ENCODE peak calls at places on chromosomes 1 and 21, in seven cellular contexts. L is SIG-M5; E is astrocyte; Q is HCEC 1CT; P is stimulated activated CD8-positive, alpha-beta memory T cell treated with anti-CD3 and anti-CD28 coated beads, Interleukin-7, amount 100 ng/mL, for 1 hour; S is naive B cell; R is mesendoderm. A is an unnamed sample.

GRCh38 chr1:2229032-2229920 is 1.2 kb downstream of the SKI start:
- DNase-seq in Q (peak; percentile 72), E (peak; percentile 44), P (no peak), R (peak; percentile 70), L (no peak), S (peak; percentile 55), A (peak; percentile 52)

GRCh38 chr1:56490619-56491018 is 88.7 kb downstream of the PLPP3 start:
- DNase-seq in S (no peak), L (no peak), P (no peak), E (no peak), Q (peak; percentile 16), R (no peak), A (no peak)

GRCh38 chr1:59025201-59025600 is 241.4 kb upstream of the JUN start:
- DNase-seq in S (no peak), R (no peak), Q (peak; percentile 72), L (no peak), P (no peak), E (peak; percentile 70), A (no peak)

GRCh38 chr21:43626390-43626789 is 32.9 kb downstream of the HSF2BP start:
- DNase-seq in E (peak; percentile 66), P (no peak), S (no peak), R (peak; percentile 76), Q (no peak), L (no peak), A (no peak)

GRCh38 chr1:227884370-227885134 is 63.2 kb downstream of the WNT9A start:
- DNase-seq in Q (no peak), P (no peak), L (no peak), S (no peak), E (no peak), R (no peak), A (no peak)

GRCh38 chr1:181134543-181135461 is 46.3 kb downstream of the IER5 start:
- DNase-seq in R (no peak), Q (no peak), E (peak; percentile 82), P (no peak), L (peak; percentile 78), S (peak; percentile 63), A (no peak)

GRCh38 chr1:154407866-154408777 is 3.0 kb downstream of the IL6R start:
- DNase-seq in R (peak; percentile 33), S (peak; percentile 41), Q (no peak), E (no peak), L (no peak), P (no peak), A (no peak)

GRCh38 chr1:225572422-225572821 is 80.5 kb downstream of the ENAH start:
- DNase-seq in L (no peak), Q (peak; percentile 43), P (no peak), E (peak; percentile 57), S (no peak), R (no peak), A (no peak)

GRCh38 chr1:222127526-222128152 is 385.8 kb upstream of the DUSP10 start:
- DNase-seq in L (no peak), E (no peak), Q (no peak), S (no peak), R (peak; percentile 82), P (no peak), A (no peak)

GRCh38 chr1:100313382-100313781 is 38.9 kb upstream of the CDC14A start:
- DNase-seq in E (no peak), Q (no peak), S (no peak), L (no peak), R (peak; percentile 55), P (no peak), A (no peak)

GRCh38 chr1:47478090-47478489 is 40.2 kb downstream of the FOXD2 start:
- DNase-seq in S (no peak), E (no peak), L (no peak), Q (no peak), R (no peak), P (no peak), A (no peak)

GRCh38 chr1:58919986-58920376 is 136.1 kb upstream of the JUN start:
- DNase-seq in L (no peak), Q (no peak), R (no peak), E (no peak), S (no peak), P (no peak), A (no peak)

GRCh38 chr1:225425211-225425786 is 2.5 kb downstream of the LBR start:
- DNase-seq in P (no peak), R (peak; percentile 96), Q (peak; percentile 57), S (no peak), L (peak; percentile 82), E (peak; percentile 44), A (no peak)

GRCh38 chr1:224213438-224214119 is 30.5 kb downstream of the DEGS1 start:
- DNase-seq in R (peak; percentile 88), Q (no peak), L (no peak), S (no peak), E (no peak), P (no peak), A (no peak)

GRCh38 chr1:116284819-116285390 is 88.1 kb upstream of the ATP1A1 start:
- DNase-seq in Q (no peak), E (no peak), L (no peak), R (no peak), P (no peak), S (no peak), A (no peak)

GRCh38 chr21:17711896-17712295 is 99.2 kb upstream of the BTG3 start:
- DNase-seq in E (no peak), P (no peak), R (no peak), S (no peak), L (peak; percentile 18), Q (no peak), A (no peak)

GRCh38 chr1:153277852-153278251 is 18.4 kb downstream of the LORICRIN start:
- DNase-seq in Q (no peak), P (no peak), R (peak; percentile 83), E (no peak), S (peak; percentile 18), L (no peak), A (no peak)